ENCODE peak calls at places on chromosome 13, in seven cellular contexts. N, T, O, X, I, R and U are unnamed samples.

GRCh38 chr13:69704311-69704710 is 403.3 kb upstream of the ATXN8OS start:
- DNase-seq in N (no peak), T (no peak), O (no peak), X (no peak), I (no peak), R (no peak), U (no peak)

GRCh38 chr13:21050288-21051197 is 10.8 kb downstream of the LATS2 start:
- DNase-seq in N (no peak), T (no peak), O (no peak), X (no peak), I (no peak), R (no peak), U (no peak)

GRCh38 chr13:110498327-110498726 is 63.2 kb downstream of the RAB20 start:
- DNase-seq in N (no peak), T (no peak), O (no peak), X (no peak), I (no peak), R (peak; percentile 8), U (no peak)

GRCh38 chr13:39565036-39565949 is 37.7 kb downstream of the LHFPL6 start:
- DNase-seq in N (peak; percentile 77), T (peak; percentile 24), O (peak; percentile 59), X (peak; percentile 28), I (peak; percentile 41), R (peak; percentile 95), U (no peak)

GRCh38 chr13:73107459-73107858 is 48.7 kb downstream of the KLF5 start:
- DNase-seq in N (no peak), T (no peak), O (no peak), X (no peak), I (no peak), R (no peak), U (no peak)

GRCh38 chr13:110885966-110886365 is 28.9 kb downstream of the ANKRD10 start:
- DNase-seq in N (peak; percentile 82), T (no peak), O (no peak), X (no peak), I (no peak), R (no peak), U (no peak)

GRCh38 chr13:114070098-114070799 is 62.2 kb downstream of the RASA3 start:
- DNase-seq in N (no peak), T (peak; percentile 17), O (no peak), X (peak; percentile 9), I (no peak), R (no peak), U (no peak)

GRCh38 chr13:67283602-67284001 is 53.5 kb upstream of the PCDH9 start:
- DNase-seq in N (no peak), T (no peak), O (no peak), X (no peak), I (peak; percentile 42), R (peak; percentile 13), U (no peak)

GRCh38 chr13:36516225-36516624 is 83.9 kb downstream of the CCNA1 start:
- DNase-seq in N (no peak), T (no peak), O (no peak), X (no peak), I (no peak), R (no peak), U (no peak)

GRCh38 chr13:45289936-45290563 is 50.9 kb downstream of the TPT1 start:
- DNase-seq in N (peak; percentile 12), T (no peak), O (no peak), X (no peak), I (no peak), R (no peak), U (no peak)

GRCh38 chr13:94233831-94234230 is 245.7 kb downstream of the DCT start:
- DNase-seq in N (no peak), T (no peak), O (no peak), X (no peak), I (no peak), R (no peak), U (no peak)

GRCh38 chr13:46896346-46897138 is at the start of gene HTR2A:
- DNase-seq in N (no peak), T (peak; percentile 26), O (no peak), X (no peak), I (no peak), R (peak; percentile 17), U (no peak)

GRCh38 chr13:23450340-23451046 is 17.0 kb upstream of the SACS start:
- DNase-seq in N (no peak), T (no peak), O (peak; percentile 94), X (no peak), I (no peak), R (no peak), U (peak; percentile 18)

GRCh38 chr13:33233547-33233946 is 52.0 kb downstream of the STARD13 start:
- DNase-seq in N (no peak), T (no peak), O (no peak), X (no peak), I (no peak), R (no peak), U (no peak)

GRCh38 chr13:64553411-64554129 is 2676.6 kb downstream of the PCDH9 start:
- DNase-seq in N (no peak), T (no peak), O (no peak), X (no peak), I (no peak), R (peak; percentile 42), U (no peak)

GRCh38 chr13:52760078-52760477 is 20.5 kb upstream of the CNMD start:
- DNase-seq in N (no peak), T (no peak), O (no peak), X (no peak), I (no peak), R (no peak), U (no peak)

GRCh38 chr13:80224468-80224867 is 116.5 kb downstream of the SPRY2 start:
- DNase-seq in N (no peak), T (no peak), O (no peak), X (no peak), I (no peak), R (peak; percentile 26), U (no peak)

GRCh38 chr13:32427852-32428580 is at the start of gene N4BP2L1:
- DNase-seq in N (peak; percentile 85), T (peak; percentile 87), O (peak; percentile 72), X (peak; percentile 80), I (peak; percentile 9), R (no peak), U (peak; percentile 48)

GRCh38 chr13:97141564-97142005 is 80.5 kb upstream of the MBNL2 start:
- DNase-seq in N (peak; percentile 88), T (peak; percentile 48), O (peak; percentile 78), X (peak; percentile 71), I (peak; percentile 89), R (peak; percentile 94), U (peak; percentile 59)

GRCh38 chr13:109869312-109870237 is 83.2 kb upstream of the IRS2 start:
- DNase-seq in N (peak; percentile 63), T (peak; percentile 70), O (peak; percentile 83), X (peak; percentile 90), I (peak; percentile 87), R (peak; percentile 44), U (peak; percentile 90)

GRCh38 chr13:99990045-99990977 is 8.7 kb downstream of the ZIC2 start:
- DNase-seq in N (peak; percentile 91), T (no peak), O (no peak), X (no peak), I (no peak), R (no peak), U (no peak)

GRCh38 chr13:98978280-98978679 is 416 bp upstream of the DOCK9 start:
- DNase-seq in N (no peak), T (no peak), O (no peak), X (no peak), I (no peak), R (peak; percentile 90), U (no peak)

GRCh38 chr13:41407380-41407779 is 50.0 kb upstream of the RGCC start:
- DNase-seq in N (no peak), T (no peak), O (no peak), X (no peak), I (no peak), R (peak; percentile 63), U (no peak)

GRCh38 chr13:50353651-50354415 is 338.6 kb downstream of the KCNRG start:
- DNase-seq in N (no peak), T (no peak), O (peak; percentile 33), X (no peak), I (no peak), R (peak; percentile 62), U (no peak)

GRCh38 chr13:98834254-98834960 is 81.9 kb upstream of the SLC15A1 start:
- DNase-seq in N (no peak), T (no peak), O (no peak), X (no peak), I (no peak), R (no peak), U (no peak)

DNA sequence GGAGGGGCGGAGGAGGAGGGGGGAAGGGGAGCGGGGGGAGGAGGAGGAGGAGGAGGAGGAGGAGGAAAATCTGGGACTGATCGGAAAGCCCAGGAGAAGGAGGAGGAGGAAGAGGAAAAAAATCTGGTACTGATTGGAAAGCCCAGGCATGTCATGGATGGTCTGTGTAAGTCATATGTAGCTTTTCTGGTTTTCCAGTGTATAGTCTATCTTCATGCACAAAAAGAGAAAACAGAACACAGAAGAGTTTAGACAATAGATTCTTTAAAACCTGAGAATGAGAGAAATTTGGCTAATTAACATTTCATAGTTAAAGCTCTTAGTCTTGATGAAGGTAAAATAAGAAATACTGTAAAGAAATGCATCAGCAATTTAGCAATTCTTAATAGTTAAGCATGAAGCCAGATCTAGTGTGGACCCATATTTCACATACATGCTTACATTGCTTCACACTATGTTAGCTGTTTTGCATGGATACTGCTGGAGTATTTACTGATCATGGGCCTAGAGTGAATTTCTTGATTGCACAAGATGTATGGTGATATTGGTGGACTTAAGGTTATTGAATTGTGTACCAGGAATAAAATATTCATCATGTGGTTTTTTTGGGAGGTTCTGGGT is 41.5 kb downstream of the SUCLA2 start:
- DNase-seq in N (no peak), T (no peak), O (no peak), X (no peak), I (no peak), R (no peak), U (no peak)
- H3K9me3 ChIP-seq in N (peaks cover 99% of the 10 kb centered on the region), T (peaks cover 5% of the 10 kb centered on the region), O (peaks cover 21% of the 10 kb centered on the region), X (no peaks in the 10 kb centered on the region), I (peaks cover 34% of the 10 kb centered on the region), R (peaks cover 8% of the 10 kb centered on the region), U (peaks cover 6% of the 10 kb centered on the region)

GRCh38 chr13:112069063-112069726 is 2.2 kb downstream of the SOX1 start:
- DNase-seq in N (no peak), T (no peak), O (no peak), X (no peak), I (no peak), R (no peak), U (no peak)
- H3K9me3 ChIP-seq in N (no peaks in the 10 kb centered on the region), T (no peaks in the 10 kb centered on the region), O (no peaks in the 10 kb centered on the region), X (no peaks in the 10 kb centered on the region), I (no peaks in the 10 kb centered on the region), R (peaks cover 5% of the 10 kb centered on the region), U (no peaks in the 10 kb centered on the region)

GRCh38 chr13:48618937-48619336 is 34.8 kb upstream of the CYSLTR2 start:
- DNase-seq in N (no peak), T (no peak), O (no peak), X (no peak), I (no peak), R (no peak), U (no peak)

GRCh38 chr13:48615017-48615416 is 38.7 kb upstream of the CYSLTR2 start:
- DNase-seq in N (no peak), T (no peak), O (no peak), X (no peak), I (no peak), R (no peak), U (no peak)
- H3K9me3 ChIP-seq in N (peaks cover 27% of the 10 kb centered on the region), T (no peaks in the 10 kb centered on the region), O (no peaks in the 10 kb centered on the region), X (no peaks in the 10 kb centered on the region), I (peaks cover 7% of the 10 kb centered on the region), R (peaks cover 2% of the 10 kb centered on the region), U (peaks cover 7% of the 10 kb centered on the region)

GRCh38 chr13:43596924-43597598 is 189.7 kb downstream of the ENOX1 start:
- DNase-seq in N (no peak), T (no peak), O (no peak), X (no peak), I (no peak), R (no peak), U (no peak)

GRCh38 chr13:43597599-43597945 is 189.2 kb downstream of the ENOX1 start:
- DNase-seq in N (no peak), T (no peak), O (no peak), X (no peak), I (no peak), R (no peak), U (no peak)
- H3K9me3 ChIP-seq in N (no peaks in the 10 kb centered on the region), T (no peaks in the 10 kb centered on the region), O (peaks cover 5% of the 10 kb centered on the region), X (no peaks in the 10 kb centered on the region), I (no peaks in the 10 kb centered on the region), R (no peaks in the 10 kb centered on the region), U (no peaks in the 10 kb centered on the region)